ENCODE peak calls at places on chromosomes 12 and 14, in six cellular contexts. One of them, this sample, is unnamed. For H3K4me1 and H3K9me3, the result is how much of the 10 kb centered on the place peaks cover.

GRCh38 chr14:94062344-94062904 is 18.6 kb downstream of the DDX24 start:
- DNase-seq in IMR-90: peak
- DNase-seq in aorta: no peak
- DNase-seq in osteoblast: no peak
- DNase-seq in heart left ventricle: no peak
- DNase-seq in A673: no peak
- DNase-seq in this sample: no peak

GRCh38 chr12:29043069-29043468 is 106.0 kb upstream of the FAR2 start:
- DNase-seq in A673: no peak
- DNase-seq in heart left ventricle: no peak
- DNase-seq in osteoblast: peak
- DNase-seq in aorta: no peak
- DNase-seq in IMR-90: peak
- DNase-seq in this sample: no peak

GRCh38 chr12:54684636-54685630 is 36.8 kb upstream of the DCD start:
- DNase-seq in osteoblast: no peak
- DNase-seq in IMR-90: no peak
- DNase-seq in aorta: no peak
- DNase-seq in A673: no peak
- DNase-seq in heart left ventricle: no peak
- DNase-seq in this sample: peak

GRCh38 chr12:97940629-97941028 is 478.0 kb downstream of the RMST start:
- DNase-seq in IMR-90: no peak
- DNase-seq in osteoblast: no peak
- DNase-seq in aorta: no peak
- DNase-seq in A673: peak
- DNase-seq in heart left ventricle: no peak
- DNase-seq in this sample: no peak

GRCh38 chr12:49838973-49839633 is 3.8 kb downstream of the BCDIN3D start:
- DNase-seq in A673: peak
- DNase-seq in aorta: no peak
- DNase-seq in IMR-90: peak
- DNase-seq in heart left ventricle: no peak
- DNase-seq in osteoblast: no peak
- DNase-seq in this sample: peak

GRCh38 chr12:8549381-8549780 is 8.7 kb upstream of the CLEC4E start:
- DNase-seq in heart left ventricle: no peak
- DNase-seq in IMR-90: no peak
- DNase-seq in aorta: no peak
- DNase-seq in A673: no peak
- DNase-seq in osteoblast: no peak
- DNase-seq in this sample: no peak

GRCh38 chr12:95613021-95613420 is 61.7 kb upstream of the USP44 start:
- DNase-seq in IMR-90: peak
- DNase-seq in osteoblast: no peak
- DNase-seq in A673: no peak
- DNase-seq in heart left ventricle: no peak
- DNase-seq in aorta: no peak
- DNase-seq in this sample: no peak

GRCh38 chr14:63853831-63854293 is 1.1 kb downstream of the SYNE2 start:
- DNase-seq in IMR-90: peak
- DNase-seq in A673: peak
- DNase-seq in heart left ventricle: peak
- DNase-seq in aorta: peak
- DNase-seq in osteoblast: peak
- DNase-seq in this sample: peak

GRCh38 chr14:69539631-69540410 is 34.9 kb downstream of the CCDC177 start:
- DNase-seq in A673: no peak
- DNase-seq in IMR-90: peak
- DNase-seq in osteoblast: no peak
- DNase-seq in aorta: peak
- DNase-seq in heart left ventricle: no peak
- DNase-seq in this sample: no peak

GRCh38 chr14:92323031-92323915 is at the start of gene SLC24A4:
- DNase-seq in A673: peak
- DNase-seq in aorta: no peak
- DNase-seq in heart left ventricle: no peak
- DNase-seq in osteoblast: no peak
- DNase-seq in IMR-90: no peak
- DNase-seq in this sample: no peak

GRCh38 chr12:55700255-55701018 is 7.3 kb downstream of the ITGA7 start:
- DNase-seq in heart left ventricle: peak
- DNase-seq in A673: no peak
- DNase-seq in aorta: peak
- DNase-seq in osteoblast: peak
- DNase-seq in IMR-90: peak
- DNase-seq in this sample: no peak

GRCh38 chr12:8780389-8780788 is 42.0 kb upstream of the A2ML1 start:
- DNase-seq in A673: peak
- DNase-seq in osteoblast: peak
- DNase-seq in IMR-90: peak
- DNase-seq in heart left ventricle: no peak
- DNase-seq in aorta: no peak
- DNase-seq in this sample: peak

GRCh38 chr12:24798335-24798734 is 150.6 kb downstream of the BCAT1 start:
- DNase-seq in aorta: no peak
- DNase-seq in IMR-90: no peak
- DNase-seq in osteoblast: no peak
- DNase-seq in heart left ventricle: no peak
- DNase-seq in A673: peak
- DNase-seq in this sample: no peak

GRCh38 chr14:93540235-93540634 is 109.5 kb downstream of the UNC79 start:
- DNase-seq in aorta: no peak
- DNase-seq in osteoblast: no peak
- DNase-seq in A673: no peak
- DNase-seq in IMR-90: no peak
- DNase-seq in heart left ventricle: no peak
- DNase-seq in this sample: no peak

GRCh38 chr12:132014092-132014914 is 64.6 kb downstream of the EP400 start:
- DNase-seq in osteoblast: peak
- DNase-seq in heart left ventricle: no peak
- DNase-seq in A673: no peak
- DNase-seq in aorta: no peak
- DNase-seq in IMR-90: peak
- DNase-seq in this sample: no peak

GRCh38 chr12:114668151-114668891 is 15.7 kb downstream of the TBX3 start:
- DNase-seq in heart left ventricle: peak
- DNase-seq in A673: peak
- DNase-seq in aorta: peak
- DNase-seq in osteoblast: peak
- DNase-seq in IMR-90: peak
- DNase-seq in this sample: peak

GRCh38 chr12:12466157-12466556 is 96.5 kb downstream of the DUSP16 start:
- DNase-seq in osteoblast: no peak
- DNase-seq in IMR-90: no peak
- DNase-seq in heart left ventricle: no peak
- DNase-seq in A673: no peak
- DNase-seq in aorta: no peak
- DNase-seq in this sample: no peak

GRCh38 chr12:116495260-116495659 is 63.9 kb upstream of the MAP1LC3B2 start:
- DNase-seq in osteoblast: peak
- DNase-seq in A673: no peak
- DNase-seq in heart left ventricle: no peak
- DNase-seq in IMR-90: peak
- DNase-seq in aorta: peak
- DNase-seq in this sample: no peak

GRCh38 chr12:58443981-58444371 is 476.3 kb downstream of the LRIG3 start:
- DNase-seq in heart left ventricle: no peak
- DNase-seq in A673: no peak
- DNase-seq in aorta: no peak
- DNase-seq in IMR-90: peak
- DNase-seq in osteoblast: peak
- DNase-seq in this sample: no peak

GRCh38 chr12:31008241-31008711 is 65.4 kb upstream of the DDX11 start:
- DNase-seq in A673: no peak
- DNase-seq in IMR-90: no peak
- DNase-seq in aorta: no peak
- DNase-seq in osteoblast: no peak
- DNase-seq in heart left ventricle: no peak
- DNase-seq in this sample: no peak

GRCh38 chr12:108884116-108885012 is 4.5 kb downstream of the DAO start:
- DNase-seq in heart left ventricle: peak
- DNase-seq in osteoblast: peak
- DNase-seq in A673: peak
- DNase-seq in IMR-90: no peak
- DNase-seq in aorta: peak
- DNase-seq in this sample: peak

GRCh38 chr14:23645504-23645811 is 9.3 kb downstream of the DHRS2 start:
- DNase-seq in aorta: no peak
- DNase-seq in A673: no peak
- DNase-seq in heart left ventricle: no peak
- DNase-seq in osteoblast: no peak
- DNase-seq in IMR-90: no peak
- DNase-seq in this sample: no peak

GRCh38 chr14:38291681-38292459 is 36.0 kb upstream of the CLEC14A start:
- DNase-seq in IMR-90: peak
- DNase-seq in A673: no peak
- DNase-seq in osteoblast: no peak
- DNase-seq in aorta: no peak
- DNase-seq in heart left ventricle: no peak
- DNase-seq in this sample: no peak

GRCh38 chr12:62700091-62700490 is 233.5 kb downstream of the MON2 start:
- DNase-seq in aorta: no peak
- DNase-seq in IMR-90: peak
- DNase-seq in heart left ventricle: no peak
- DNase-seq in A673: no peak
- DNase-seq in osteoblast: no peak
- DNase-seq in this sample: no peak

GRCh38 chr12:47085815-47086252 is 6.1 kb upstream of the AMIGO2 start:
- DNase-seq in A673: peak
- DNase-seq in osteoblast: peak
- DNase-seq in heart left ventricle: no peak
- DNase-seq in aorta: no peak
- DNase-seq in IMR-90: peak
- DNase-seq in this sample: no peak

GRCh38 chr14:24368562-24369252 is 723 bp downstream of the NFATC4 start:
- DNase-seq in aorta: peak
- DNase-seq in heart left ventricle: peak
- DNase-seq in A673: peak
- DNase-seq in IMR-90: peak
- DNase-seq in osteoblast: peak
- DNase-seq in this sample: no peak

GRCh38 chr12:65596514-65597010 is 227.7 kb upstream of the HMGA2 start:
- DNase-seq in A673: no peak
- DNase-seq in heart left ventricle: no peak
- DNase-seq in IMR-90: peak
- DNase-seq in osteoblast: peak
- DNase-seq in aorta: no peak
- DNase-seq in this sample: no peak

GRCh38 chr14:101732128-101732527 is 29.4 kb upstream of the PPP2R5C start:
- DNase-seq in heart left ventricle: no peak
- DNase-seq in osteoblast: peak
- DNase-seq in aorta: no peak
- DNase-seq in A673: no peak
- DNase-seq in IMR-90: no peak
- DNase-seq in this sample: no peak

GRCh38 chr12:77845831-77846230 is 15.1 kb downstream of the NAV3 start:
- DNase-seq in IMR-90: peak
- DNase-seq in osteoblast: no peak
- DNase-seq in aorta: no peak
- DNase-seq in heart left ventricle: no peak
- DNase-seq in A673: peak
- DNase-seq in this sample: no peak

GRCh38 chr14:101719045-101719645 is 42.4 kb upstream of the PPP2R5C start:
- DNase-seq in osteoblast: peak
- DNase-seq in aorta: no peak
- DNase-seq in A673: no peak
- DNase-seq in IMR-90: no peak
- DNase-seq in heart left ventricle: no peak
- DNase-seq in this sample: no peak

GRCh38 chr12:46217686-46218508 is 50.9 kb downstream of the SLC38A1 start:
- DNase-seq in A673: no peak
- DNase-seq in aorta: peak
- DNase-seq in IMR-90: no peak
- DNase-seq in heart left ventricle: no peak
- DNase-seq in osteoblast: no peak
- DNase-seq in this sample: no peak

DNA sequence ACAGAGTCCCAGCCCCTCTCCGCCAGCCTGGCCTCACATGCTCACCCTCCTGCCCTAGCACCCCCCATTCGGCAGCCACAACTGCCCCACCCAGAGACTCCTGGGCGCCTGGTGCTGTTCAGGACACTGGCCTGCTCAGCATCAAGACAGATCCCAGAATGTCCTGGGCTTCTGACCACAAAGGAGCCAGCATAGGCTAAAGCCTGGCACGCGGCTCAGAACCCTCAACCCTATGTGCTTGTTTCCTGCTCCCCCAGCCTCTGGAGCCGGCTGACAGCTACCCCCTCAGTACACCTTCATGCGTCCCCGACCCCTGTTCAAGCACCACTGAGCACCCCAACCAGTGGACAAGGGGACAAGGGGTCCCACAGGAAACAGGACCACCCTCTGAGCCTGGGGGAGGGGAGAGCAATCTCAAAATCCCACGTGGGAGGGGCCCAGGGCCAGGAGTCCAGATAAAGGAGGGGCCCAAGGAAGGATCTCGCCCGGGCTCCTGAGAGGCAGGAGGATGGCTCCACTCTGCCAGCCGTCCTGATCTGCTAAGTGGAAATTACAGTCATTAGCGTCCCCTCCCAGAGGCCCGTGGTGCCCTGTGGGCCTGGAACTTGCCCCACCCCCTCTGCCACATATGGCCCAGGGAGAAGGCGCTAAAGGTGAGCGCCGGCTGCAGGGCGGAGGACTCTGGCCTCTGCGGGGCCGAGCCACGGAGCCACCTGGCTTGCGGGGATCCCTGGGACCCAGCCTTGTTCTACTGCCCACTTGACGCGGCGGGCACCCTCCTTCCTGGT is 27.1 kb upstream of the GPR132 start:
- DNase-seq in A673: no peak
- DNase-seq in heart left ventricle: no peak
- DNase-seq in IMR-90: no peak
- DNase-seq in aorta: peak
- DNase-seq in osteoblast: peak
- DNase-seq in this sample: no peak
- H3K4me1 ChIP-seq in A673: under half
- H3K4me1 ChIP-seq in heart left ventricle: under half
- H3K4me1 ChIP-seq in IMR-90: under half
- H3K4me1 ChIP-seq in aorta: under half
- H3K4me1 ChIP-seq in osteoblast: under half
- H3K4me1 ChIP-seq in this sample: under half

GRCh38 chr12:6768385-6769002 is 2.3 kb downstream of the PTMS start:
- DNase-seq in heart left ventricle: no peak
- DNase-seq in osteoblast: peak
- DNase-seq in A673: peak
- DNase-seq in aorta: no peak
- DNase-seq in IMR-90: peak
- DNase-seq in this sample: no peak
- H3K4me3 ChIP-seq in heart left ventricle: peak
- H3K4me3 ChIP-seq in osteoblast: peak
- H3K4me3 ChIP-seq in A673: peak
- H3K4me3 ChIP-seq in aorta: no peak
- H3K4me3 ChIP-seq in IMR-90: peak
- H3K4me3 ChIP-seq in this sample: peak

GRCh38 chr12:124314207-124314606 is 19.3 kb downstream of the RFLNA start:
- DNase-seq in aorta: no peak
- DNase-seq in A673: no peak
- DNase-seq in IMR-90: no peak
- DNase-seq in heart left ventricle: no peak
- DNase-seq in osteoblast: no peak
- DNase-seq in this sample: no peak
- H3K9me3 ChIP-seq in aorta: under half
- H3K9me3 ChIP-seq in A673: under half
- H3K9me3 ChIP-seq in IMR-90: under half
- H3K9me3 ChIP-seq in heart left ventricle: under half
- H3K9me3 ChIP-seq in osteoblast: under half
- H3K9me3 ChIP-seq in this sample: under half

GRCh38 chr14:73775339-73776193 is 61.4 kb upstream of the PNMA1 start:
- DNase-seq in A673: no peak
- DNase-seq in IMR-90: no peak
- DNase-seq in aorta: peak
- DNase-seq in heart left ventricle: no peak
- DNase-seq in osteoblast: no peak
- DNase-seq in this sample: no peak
- H3K4me1 ChIP-seq in A673: under half
- H3K4me1 ChIP-seq in IMR-90: under half
- H3K4me1 ChIP-seq in aorta: under half
- H3K4me1 ChIP-seq in heart left ventricle: half or more
- H3K4me1 ChIP-seq in osteoblast: under half
- H3K4me1 ChIP-seq in this sample: under half

This sample was measured in HAP-1.